ENCODE peak calls at places on chromosomes 2 and 18, in nine cellular contexts. Z, I, G, T, K, J, B, S and V are unnamed samples.

GRCh38 chr2:191746306-191746705 is 68.4 kb downstream of the NABP1 start:
- DNase-seq in Z (no peak), I (no peak), G (no peak), T (no peak), K (no peak), J (no peak), B (no peak), S (no peak), V (no peak)

GRCh38 chr2:195509551-195509950 is 147.5 kb upstream of the SLC39A10 start:
- DNase-seq in Z (no peak), I (no peak), G (no peak), T (no peak), K (no peak), J (no peak), B (no peak), S (no peak), V (no peak)

GRCh38 chr2:196206804-196207203 is 35.4 kb upstream of the STK17B start:
- DNase-seq in Z (no peak), I (no peak), G (no peak), T (no peak), K (no peak), J (peak; percentile 13), B (no peak), S (no peak), V (no peak)

GRCh38 chr2:170411660-170412059 is 233.7 kb downstream of the MYO3B start:
- DNase-seq in Z (no peak), I (no peak), G (no peak), T (no peak), K (no peak), J (peak; percentile 19), B (no peak), S (no peak), V (no peak)

GRCh38 chr2:62596061-62596658 is 90.2 kb upstream of the TMEM17 start:
- DNase-seq in Z (no peak), I (no peak), G (no peak), T (no peak), K (no peak), J (no peak), B (no peak), S (no peak), V (no peak)

GRCh38 chr2:119431155-119431975 is at the start of gene TMEM37:
- DNase-seq in Z (no peak), I (peak; percentile 72), G (peak; percentile 78), T (peak; percentile 72), K (peak; percentile 84), J (peak; percentile 92), B (no peak), S (peak; percentile 94), V (peak; percentile 72)

GRCh38 chr2:211033765-211034164 is 477.4 kb downstream of the CPS1 start:
- DNase-seq in Z (no peak), I (no peak), G (no peak), T (no peak), K (no peak), J (peak; percentile 70), B (no peak), S (peak; percentile 47), V (no peak)

GRCh38 chr2:217223222-217223930 is 363.5 kb upstream of the TNP1 start:
- DNase-seq in Z (peak; percentile 86), I (no peak), G (no peak), T (no peak), K (no peak), J (no peak), B (no peak), S (no peak), V (peak; percentile 86)

GRCh38 chr2:148525130-148525529 is 119.4 kb upstream of the EPC2 start:
- DNase-seq in Z (no peak), I (no peak), G (no peak), T (no peak), K (no peak), J (no peak), B (no peak), S (no peak), V (no peak)

GRCh38 chr2:159137511-159138101 is 148.9 kb downstream of the WDSUB1 start:
- DNase-seq in Z (no peak), I (no peak), G (no peak), T (no peak), K (no peak), J (no peak), B (no peak), S (no peak), V (no peak)

GRCh38 chr2:42802150-42802549 is 9.8 kb upstream of the HAAO start:
- DNase-seq in Z (no peak), I (no peak), G (no peak), T (no peak), K (no peak), J (no peak), B (no peak), S (no peak), V (no peak)

GRCh38 chr2:19349911-19350677 is 8.3 kb downstream of the OSR1 start:
- DNase-seq in Z (no peak), I (peak; percentile 68), G (no peak), T (peak; percentile 55), K (peak; percentile 90), J (peak; percentile 85), B (no peak), S (peak; percentile 84), V (peak; percentile 51)

GRCh38 chr2:152543717-152544116 is 173.5 kb downstream of the PRPF40A start:
- DNase-seq in Z (no peak), I (no peak), G (no peak), T (no peak), K (no peak), J (no peak), B (no peak), S (no peak), V (no peak)

GRCh38 chr2:152541712-152542111 is 175.5 kb downstream of the PRPF40A start:
- DNase-seq in Z (no peak), I (no peak), G (no peak), T (no peak), K (no peak), J (no peak), B (no peak), S (no peak), V (no peak)

GRCh38 chr2:152544626-152545025 is 172.6 kb downstream of the PRPF40A start:
- DNase-seq in Z (no peak), I (no peak), G (no peak), T (no peak), K (no peak), J (no peak), B (no peak), S (no peak), V (no peak)

GRCh38 chr2:152542344-152542994 is 174.8 kb downstream of the PRPF40A start:
- DNase-seq in Z (no peak), I (no peak), G (no peak), T (no peak), K (no peak), J (no peak), B (no peak), S (no peak), V (peak; percentile 11)

DNA sequence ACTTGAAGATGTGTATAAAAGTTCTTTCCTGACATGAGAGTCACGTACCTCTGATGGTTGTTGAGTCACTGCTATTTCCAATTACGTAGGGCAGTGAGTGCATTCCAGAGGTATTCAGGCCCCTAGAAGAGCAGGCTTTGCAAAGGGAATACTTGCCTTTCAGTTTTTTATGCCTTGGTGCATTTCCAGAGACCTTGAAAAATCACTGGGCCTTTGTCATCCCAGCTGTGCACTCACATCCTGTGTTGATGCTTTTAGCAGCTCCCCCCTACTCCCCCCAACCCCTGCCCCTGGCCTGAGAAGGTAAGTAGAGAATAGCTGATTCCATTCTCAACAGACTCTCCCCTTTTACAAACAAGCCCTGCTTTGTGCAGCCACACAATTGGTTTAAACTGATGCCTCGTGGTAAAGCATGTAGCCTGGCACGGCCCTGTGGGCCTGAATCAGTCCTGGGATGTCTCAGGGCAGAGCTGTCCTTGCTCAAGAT is 174.2 kb downstream of the PRPF40A start:
- DNase-seq in Z (peak; percentile 97), I (no peak), G (no peak), T (no peak), K (no peak), J (peak; percentile 54), B (no peak), S (peak; percentile 77), V (no peak)
- H3K4me3 ChIP-seq in Z (no peak overlapping the region), I (no peak overlapping the region), G (no peak overlapping the region), T (no peak overlapping the region), K (no peak overlapping the region), J (no peak overlapping the region), B (no peak overlapping the region), S (no peak overlapping the region), V (no peak overlapping the region)

GRCh38 chr2:50490991-50491390 is 540.9 kb downstream of the NRXN1 start:
- DNase-seq in Z (no peak), I (no peak), G (no peak), T (no peak), K (no peak), J (no peak), B (no peak), S (no peak), V (no peak)

GRCh38 chr2:50492452-50492851 is 539.5 kb downstream of the NRXN1 start:
- DNase-seq in Z (peak; percentile 7), I (no peak), G (peak; percentile 56), T (no peak), K (no peak), J (peak; percentile 83), B (no peak), S (peak; percentile 74), V (no peak)

DNA sequence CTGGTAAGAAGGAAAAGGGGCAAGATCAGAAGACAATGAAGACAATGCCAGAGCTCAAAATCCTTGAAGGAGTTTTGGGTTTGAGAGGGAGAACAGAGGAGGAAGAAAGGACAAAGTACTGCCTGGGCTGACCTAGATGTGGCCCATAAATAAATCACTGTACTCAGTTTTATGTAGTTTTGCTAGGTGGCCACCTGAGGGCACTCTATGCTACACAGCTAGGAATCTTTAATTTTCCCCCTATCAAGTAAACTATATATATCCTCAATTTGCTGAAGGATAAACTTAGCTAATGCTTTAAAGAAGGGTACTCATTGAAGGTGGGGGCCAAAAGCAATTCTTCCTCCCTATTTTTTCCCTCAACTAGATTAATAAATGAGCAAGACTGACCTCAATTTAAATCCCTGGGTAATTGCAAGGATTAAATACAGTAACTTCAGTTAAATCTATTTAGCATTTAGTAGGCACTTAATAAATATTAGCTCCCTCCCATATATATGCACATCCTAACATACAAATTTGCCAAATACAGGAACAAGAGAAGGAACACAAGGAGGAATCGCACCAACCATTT is 540.3 kb downstream of the NRXN1 start:
- DNase-seq in Z (no peak), I (no peak), G (no peak), T (no peak), K (no peak), J (peak; percentile 59), B (no peak), S (peak; percentile 33), V (no peak)
- TF ChIP-seq CTCF in Z (peak; percentile 68), I (peak; percentile 45), G (no peak), T (peak; percentile 70), K (peak; percentile 47), J (peak; percentile 62), B (peak; percentile 31), S (peak; percentile 71), V (peak; percentile 72)

DNA sequence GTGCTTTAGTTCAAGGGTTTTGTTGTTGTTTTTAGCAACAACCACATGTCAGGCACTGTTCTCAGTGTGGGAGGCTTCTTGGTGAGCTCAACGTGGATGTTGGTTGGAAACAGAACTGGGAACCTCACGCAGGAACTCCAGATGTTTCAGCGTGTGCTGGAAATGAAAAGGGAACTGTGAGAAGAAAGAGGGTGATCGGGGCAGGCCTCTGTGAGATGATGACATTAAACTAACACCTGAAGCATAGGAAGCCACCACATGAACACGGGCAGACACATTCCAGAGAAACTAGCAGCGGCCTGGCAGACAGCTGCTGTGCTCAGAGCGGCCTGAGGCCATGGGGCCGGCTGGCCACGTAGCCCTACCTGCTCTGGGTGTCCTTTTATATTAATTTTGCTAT is 66.4 kb downstream of the COA5 start:
- DNase-seq in Z (no peak), I (no peak), G (no peak), T (no peak), K (peak; percentile 32), J (no peak), B (no peak), S (no peak), V (no peak)
- H3K36me3 ChIP-seq in Z (no peaks in the 10 kb centered on the region), I (peaks cover 5% of the 10 kb centered on the region), G (peaks cover 13% of the 10 kb centered on the region), T (peaks cover 87% of the 10 kb centered on the region), K (peaks cover 76% of the 10 kb centered on the region), J (peaks cover 5% of the 10 kb centered on the region), B (peaks cover 13% of the 10 kb centered on the region), S (no peaks in the 10 kb centered on the region), V (peaks cover 50% of the 10 kb centered on the region)

GRCh38 chr18:23689031-23689615 is at the start of gene LAMA3:
- DNase-seq in Z (no peak), I (peak; percentile 56), G (peak; percentile 77), T (peak; percentile 69), K (peak; percentile 80), J (peak; percentile 59), B (no peak), S (peak; percentile 81), V (peak; percentile 47)
- H3K4me3 ChIP-seq in Z (peak within 1 kb of the TSS; percentile 53), I (peak within 1 kb of the TSS; percentile 69), G (peak within 1 kb of the TSS; percentile 59), T (peak within 1 kb of the TSS; percentile 78), K (peak within 1 kb of the TSS; percentile 49), J (peak within 1 kb of the TSS; percentile 68), B (peak within 1 kb of the TSS; percentile 82), S (peak within 1 kb of the TSS; percentile 62), V (peak within 1 kb of the TSS; percentile 27)